ENCODE peak calls at places on chromosomes 6 and 20, in eight cellular contexts. One of them, this sample, is unnamed.

GRCh38 chr6:133396225-133396624 is 155.1 kb downstream of the EYA4 start:
- DNase-seq in GM20000: no peak
- DNase-seq in EL: peak; percentile 1
- DNase-seq in ecto neural progenitor cell: no peak
- DNase-seq in spleen: no peak
- DNase-seq in T-helper 17 cell: no peak
- DNase-seq in WTC11: no peak
- DNase-seq in NCI-H1417: no peak
- DNase-seq in this sample: no peak

GRCh38 chr6:161233986-161234620 is 39.8 kb downstream of the AGPAT4 start:
- DNase-seq in GM20000: no peak
- DNase-seq in EL: peak; percentile 94
- DNase-seq in ecto neural progenitor cell: no peak
- DNase-seq in spleen: no peak
- DNase-seq in T-helper 17 cell: no peak
- DNase-seq in WTC11: no peak
- DNase-seq in NCI-H1417: no peak
- DNase-seq in this sample: peak; percentile 95

GRCh38 chr6:130366011-130366963 is at the start of gene TMEM200A:
- DNase-seq in GM20000: peak; percentile 42
- DNase-seq in EL: peak; percentile 73
- DNase-seq in ecto neural progenitor cell: peak; percentile 82
- DNase-seq in spleen: peak; percentile 79
- DNase-seq in T-helper 17 cell: no peak
- DNase-seq in WTC11: peak; percentile 66
- DNase-seq in NCI-H1417: peak; percentile 67
- DNase-seq in this sample: peak; percentile 82

GRCh38 chr6:55652429-55652828 is 73.4 kb upstream of the HMGCLL1 start:
- DNase-seq in GM20000: no peak
- DNase-seq in EL: no peak
- DNase-seq in ecto neural progenitor cell: no peak
- DNase-seq in spleen: no peak
- DNase-seq in T-helper 17 cell: no peak
- DNase-seq in WTC11: no peak
- DNase-seq in NCI-H1417: no peak
- DNase-seq in this sample: no peak

GRCh38 chr20:23524146-23524545 is 33.2 kb downstream of the CST8 start:
- DNase-seq in GM20000: no peak
- DNase-seq in EL: no peak
- DNase-seq in ecto neural progenitor cell: no peak
- DNase-seq in spleen: no peak
- DNase-seq in T-helper 17 cell: no peak
- DNase-seq in WTC11: no peak
- DNase-seq in NCI-H1417: no peak
- DNase-seq in this sample: peak; percentile 43

GRCh38 chr6:16440656-16441212 is 202.3 kb downstream of the GMPR start:
- DNase-seq in GM20000: no peak
- DNase-seq in EL: no peak
- DNase-seq in ecto neural progenitor cell: no peak
- DNase-seq in spleen: no peak
- DNase-seq in T-helper 17 cell: no peak
- DNase-seq in WTC11: no peak
- DNase-seq in NCI-H1417: no peak
- DNase-seq in this sample: no peak

GRCh38 chr6:88519227-88520019 is 353.3 kb upstream of the CNR1 start:
- DNase-seq in GM20000: no peak
- DNase-seq in EL: no peak
- DNase-seq in ecto neural progenitor cell: peak; percentile 37
- DNase-seq in spleen: no peak
- DNase-seq in T-helper 17 cell: no peak
- DNase-seq in WTC11: no peak
- DNase-seq in NCI-H1417: no peak
- DNase-seq in this sample: no peak

GRCh38 chr20:43744121-43744520 is 17.3 kb upstream of the GTSF1L start:
- DNase-seq in GM20000: no peak
- DNase-seq in EL: peak; percentile 35
- DNase-seq in ecto neural progenitor cell: no peak
- DNase-seq in spleen: no peak
- DNase-seq in T-helper 17 cell: no peak
- DNase-seq in WTC11: no peak
- DNase-seq in NCI-H1417: peak; percentile 14
- DNase-seq in this sample: no peak

GRCh38 chr6:85126448-85127178 is 323.3 kb upstream of the NT5E start:
- DNase-seq in GM20000: peak; percentile 51
- DNase-seq in EL: peak; percentile 47
- DNase-seq in ecto neural progenitor cell: peak; percentile 79
- DNase-seq in spleen: peak; percentile 76
- DNase-seq in T-helper 17 cell: no peak
- DNase-seq in WTC11: peak; percentile 85
- DNase-seq in NCI-H1417: peak; percentile 27
- DNase-seq in this sample: peak; percentile 80

GRCh38 chr6:17584241-17584803 is 15.8 kb upstream of the FAM8A1 start:
- DNase-seq in GM20000: peak; percentile 66
- DNase-seq in EL: peak; percentile 85
- DNase-seq in ecto neural progenitor cell: no peak
- DNase-seq in spleen: no peak
- DNase-seq in T-helper 17 cell: no peak
- DNase-seq in WTC11: no peak
- DNase-seq in NCI-H1417: peak; percentile 48
- DNase-seq in this sample: no peak

GRCh38 chr6:167742719-167743303 is 83.9 kb upstream of the AFDN start:
- DNase-seq in GM20000: no peak
- DNase-seq in EL: no peak
- DNase-seq in ecto neural progenitor cell: no peak
- DNase-seq in spleen: no peak
- DNase-seq in T-helper 17 cell: no peak
- DNase-seq in WTC11: no peak
- DNase-seq in NCI-H1417: no peak
- DNase-seq in this sample: no peak

GRCh38 chr20:62595491-62595890 is 46.8 kb upstream of the SLCO4A1 start:
- DNase-seq in GM20000: no peak
- DNase-seq in EL: peak; percentile 59
- DNase-seq in ecto neural progenitor cell: no peak
- DNase-seq in spleen: peak; percentile 89
- DNase-seq in T-helper 17 cell: no peak
- DNase-seq in WTC11: no peak
- DNase-seq in NCI-H1417: peak; percentile 36
- DNase-seq in this sample: no peak

GRCh38 chr6:79421707-79422484 is 115.3 kb downstream of the LCA5 start:
- DNase-seq in GM20000: no peak
- DNase-seq in EL: peak; percentile 72
- DNase-seq in ecto neural progenitor cell: no peak
- DNase-seq in spleen: no peak
- DNase-seq in T-helper 17 cell: no peak
- DNase-seq in WTC11: no peak
- DNase-seq in NCI-H1417: peak; percentile 71
- DNase-seq in this sample: no peak

GRCh38 chr20:4471221-4471620 is 250.5 kb upstream of the PRND start:
- DNase-seq in GM20000: no peak
- DNase-seq in EL: peak; percentile 61
- DNase-seq in ecto neural progenitor cell: no peak
- DNase-seq in spleen: no peak
- DNase-seq in T-helper 17 cell: no peak
- DNase-seq in WTC11: no peak
- DNase-seq in NCI-H1417: no peak
- DNase-seq in this sample: no peak

GRCh38 chr6:116175344-116175743 is 49.4 kb upstream of the COL10A1 start:
- DNase-seq in GM20000: no peak
- DNase-seq in EL: no peak
- DNase-seq in ecto neural progenitor cell: no peak
- DNase-seq in spleen: no peak
- DNase-seq in T-helper 17 cell: no peak
- DNase-seq in WTC11: no peak
- DNase-seq in NCI-H1417: no peak
- DNase-seq in this sample: no peak

GRCh38 chr6:89117285-89118108 is at the start of gene SRSF12:
- DNase-seq in GM20000: peak; percentile 92
- DNase-seq in EL: peak; percentile 48
- DNase-seq in ecto neural progenitor cell: peak; percentile 79
- DNase-seq in spleen: peak; percentile 90
- DNase-seq in T-helper 17 cell: peak; percentile 17
- DNase-seq in WTC11: peak; percentile 62
- DNase-seq in NCI-H1417: peak; percentile 90
- DNase-seq in this sample: peak; percentile 85

GRCh38 chr6:91904586-91904985 is 1317.7 kb upstream of the MAP3K7 start:
- DNase-seq in GM20000: no peak
- DNase-seq in EL: no peak
- DNase-seq in ecto neural progenitor cell: no peak
- DNase-seq in spleen: no peak
- DNase-seq in T-helper 17 cell: no peak
- DNase-seq in WTC11: no peak
- DNase-seq in NCI-H1417: no peak
- DNase-seq in this sample: no peak

GRCh38 chr6:26311012-26311384 is 54.0 kb upstream of the BTN3A2 start:
- DNase-seq in GM20000: no peak
- DNase-seq in EL: peak; percentile 79
- DNase-seq in ecto neural progenitor cell: no peak
- DNase-seq in spleen: no peak
- DNase-seq in T-helper 17 cell: no peak
- DNase-seq in WTC11: peak; percentile 51
- DNase-seq in NCI-H1417: no peak
- DNase-seq in this sample: no peak

GRCh38 chr6:130882370-130882769 is 55.2 kb downstream of the SMLR1 start:
- DNase-seq in GM20000: no peak
- DNase-seq in EL: no peak
- DNase-seq in ecto neural progenitor cell: no peak
- DNase-seq in spleen: no peak
- DNase-seq in T-helper 17 cell: no peak
- DNase-seq in WTC11: no peak
- DNase-seq in NCI-H1417: no peak
- DNase-seq in this sample: no peak

GRCh38 chr6:3654436-3654835 is 97.1 kb downstream of the PXDC1 start:
- DNase-seq in GM20000: no peak
- DNase-seq in EL: no peak
- DNase-seq in ecto neural progenitor cell: no peak
- DNase-seq in spleen: no peak
- DNase-seq in T-helper 17 cell: no peak
- DNase-seq in WTC11: no peak
- DNase-seq in NCI-H1417: no peak
- DNase-seq in this sample: no peak

GRCh38 chr20:48319943-48320584 is 507.7 kb downstream of the PREX1 start:
- DNase-seq in GM20000: no peak
- DNase-seq in EL: no peak
- DNase-seq in ecto neural progenitor cell: no peak
- DNase-seq in spleen: no peak
- DNase-seq in T-helper 17 cell: no peak
- DNase-seq in WTC11: no peak
- DNase-seq in NCI-H1417: no peak
- DNase-seq in this sample: no peak

GRCh38 chr6:139533573-139534471 is 159.4 kb upstream of the CITED2 start:
- DNase-seq in GM20000: no peak
- DNase-seq in EL: peak; percentile 83
- DNase-seq in ecto neural progenitor cell: peak; percentile 49
- DNase-seq in spleen: no peak
- DNase-seq in T-helper 17 cell: no peak
- DNase-seq in WTC11: no peak
- DNase-seq in NCI-H1417: no peak
- DNase-seq in this sample: no peak

This sample was measured in posterior vena cava.